ENCODE peak calls at places on chromosomes 3 and 15, in eight cellular contexts. Z is glutamatergic neuron, U is psoas muscle, D is H9, M is HFFc6, G is progenitor cell of endocrine pancreas, S is uterus, V is fibroblast of the aortic adventitia. E is an unnamed sample.

GRCh38 chr3:40753956-40754355 is 229.2 kb downstream of the ZNF621 start:
- DNase-seq in Z (no peak), U (no peak), D (no peak), M (no peak), G (no peak), S (no peak), V (no peak), E (no peak)

GRCh38 chr15:90994059-90994416 is 297 bp downstream of the PRC1 start:
- DNase-seq in Z (peak), U (peak), D (no peak), M (no peak), G (peak), S (no peak), V (no peak), E (peak)

GRCh38 chr3:181210275-181210674 is 220.7 kb upstream of the DNAJC19 start:
- DNase-seq in Z (no peak), U (no peak), D (no peak), M (peak), G (no peak), S (no peak), V (peak), E (no peak)

GRCh38 chr15:81292516-81293001 is 31.4 kb downstream of the STARD5 start:
- DNase-seq in Z (no peak), U (no peak), D (no peak), M (no peak), G (no peak), S (no peak), V (no peak), E (no peak)

GRCh38 chr3:140246578-140246977 is 311.6 kb downstream of the CLSTN2 start:
- DNase-seq in Z (no peak), U (no peak), D (no peak), M (no peak), G (no peak), S (no peak), V (no peak), E (no peak)

GRCh38 chr3:141477224-141477623 is 9.6 kb upstream of the RASA2 start:
- DNase-seq in Z (no peak), U (no peak), D (no peak), M (peak), G (no peak), S (no peak), V (peak), E (no peak)

GRCh38 chr3:129416408-129416807 is 12.0 kb downstream of the EFCAB12 start:
- DNase-seq in Z (no peak), U (no peak), D (no peak), M (no peak), G (no peak), S (no peak), V (no peak), E (no peak)

GRCh38 chr3:174821477-174821876 is 37.7 kb upstream of the NAALADL2 start:
- DNase-seq in Z (no peak), U (no peak), D (no peak), M (no peak), G (no peak), S (no peak), V (peak), E (no peak)

GRCh38 chr3:152203677-152204076 is 65.1 kb upstream of the MBNL1 start:
- DNase-seq in Z (no peak), U (no peak), D (no peak), M (no peak), G (no peak), S (no peak), V (peak), E (no peak)

DNA sequence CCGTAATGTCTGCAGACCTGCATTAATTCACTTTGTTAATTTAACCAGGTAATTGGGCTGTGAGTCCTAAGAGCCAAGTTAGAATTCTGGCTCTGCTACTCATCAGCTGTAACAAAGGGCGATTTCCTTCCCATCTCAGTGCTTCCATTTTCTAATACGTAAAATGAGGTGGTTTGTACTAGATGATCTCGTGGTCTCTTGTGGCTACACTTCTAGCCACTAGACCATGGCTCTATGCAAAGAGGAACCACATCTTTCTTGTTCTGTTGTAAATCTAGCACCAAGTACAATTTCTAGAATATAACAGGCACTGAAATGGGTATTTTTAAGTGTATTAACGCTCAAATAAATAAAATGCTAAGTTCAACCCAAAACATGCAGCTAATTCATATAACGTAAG is 174.4 kb upstream of the THBS1 start:
- DNase-seq in Z (no peak), U (no peak), D (no peak), M (no peak), G (no peak), S (no peak), V (no peak), E (no peak)
- TF ChIP-seq CTCF in Z (no peak), U (no peak), D (no peak), M (no peak), G (no peak), S (no peak), V (no peak), E (no peak)

GRCh38 chr3:119918992-119919933 is 137.4 kb downstream of the NR1I2 start:
- DNase-seq in Z (no peak), U (no peak), D (no peak), M (no peak), G (no peak), S (no peak), V (peak), E (no peak)
- TF ChIP-seq CTCF in Z (peak), U (no peak), D (peak), M (peak), G (peak), S (no peak), V (no peak), E (peak)

GRCh38 chr15:29570931-29571727 is 251.1 kb downstream of the TJP1 start:
- DNase-seq in Z (peak), U (no peak), D (peak), M (no peak), G (peak), S (no peak), V (peak), E (peak)

GRCh38 chr15:29571728-29572454 is 250.4 kb downstream of the TJP1 start:
- DNase-seq in Z (no peak), U (no peak), D (no peak), M (no peak), G (no peak), S (no peak), V (peak), E (peak)

GRCh38 chr15:29569533-29570092 is 252.7 kb downstream of the TJP1 start:
- DNase-seq in Z (peak), U (no peak), D (peak), M (no peak), G (no peak), S (no peak), V (no peak), E (peak)

GRCh38 chr15:29570121-29570930 is 251.9 kb downstream of the TJP1 start:
- DNase-seq in Z (peak), U (no peak), D (no peak), M (no peak), G (peak), S (no peak), V (peak), E (peak)

DNA sequence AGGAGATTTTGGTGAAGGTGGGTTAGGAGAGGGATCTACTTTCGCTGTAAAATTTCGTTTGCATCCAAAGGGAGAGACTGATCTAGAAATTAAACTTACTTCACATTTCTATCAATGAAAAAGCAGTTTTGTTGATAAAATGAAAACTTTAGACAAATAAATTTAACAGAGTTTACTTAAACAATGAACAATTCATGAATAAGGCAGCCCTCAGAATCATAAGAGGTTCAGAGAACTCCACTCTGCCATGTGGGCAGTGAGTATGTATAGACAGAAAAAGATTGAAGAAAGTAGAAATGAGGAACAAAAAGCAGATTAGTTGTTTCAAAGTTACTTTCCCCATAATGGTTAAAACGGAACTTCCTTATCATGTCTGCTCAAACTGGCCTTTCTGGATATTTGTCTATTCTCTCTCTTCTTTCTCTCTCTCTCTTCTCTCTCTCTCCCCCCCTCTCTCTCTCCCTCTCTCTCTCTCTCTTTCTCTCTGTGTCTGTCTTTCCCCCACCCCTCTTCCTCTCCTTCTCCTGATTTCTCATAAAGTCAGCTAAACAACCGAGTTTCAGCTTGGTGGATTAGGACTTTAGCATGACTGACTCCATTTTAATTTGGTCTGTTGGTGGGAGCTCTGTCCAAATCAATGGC is 248.9 kb downstream of the TJP1 start:
- DNase-seq in Z (no peak), U (no peak), D (no peak), M (no peak), G (no peak), S (no peak), V (no peak), E (no peak)
- TF ChIP-seq CTCF in Z (no peak), U (no peak), D (no peak), M (no peak), G (no peak), S (no peak), V (no peak), E (no peak)

GRCh38 chr3:150546226-150547044 is at the start of the genes EIF2A and SERP1:
- DNase-seq in Z (peak), U (peak), D (peak), M (peak), G (peak), S (peak), V (peak), E (peak)
- TF ChIP-seq CTCF in Z (no peak), U (no peak), D (no peak), M (no peak), G (no peak), S (no peak), V (no peak), E (no peak)

E was measured in endothelial cell.